ENCODE peak calls at places on chromosomes 12 and 14, in five cellular contexts. A, E, G, X and K are unnamed samples.

GRCh38 chr12:85866929-85867776 is 6.9 kb upstream of the NTS start:
- DNase-seq in A (no peak), E (peak; percentile 77), G (no peak), X (no peak), K (peak; percentile 23)

GRCh38 chr14:90747909-90748308 is 68.3 kb downstream of the TTC7B start:
- DNase-seq in A (no peak), E (no peak), G (no peak), X (no peak), K (no peak)

GRCh38 chr12:65764325-65764724 is 60.0 kb upstream of the HMGA2 start:
- DNase-seq in A (no peak), E (no peak), G (no peak), X (no peak), K (no peak)

GRCh38 chr12:49332891-49333371 is 4.1 kb downstream of the C1QL4 start:
- DNase-seq in A (peak; percentile 84), E (no peak), G (no peak), X (no peak), K (no peak)

GRCh38 chr14:104964546-104964945 is 13.6 kb downstream of the AHNAK2 start:
- DNase-seq in A (no peak), E (no peak), G (peak; percentile 1), X (no peak), K (no peak)

GRCh38 chr12:16094437-16094836 is 183.0 kb downstream of the SLC15A5 start:
- DNase-seq in A (no peak), E (no peak), G (no peak), X (no peak), K (no peak)

GRCh38 chr12:63151061-63151897 is at the start of gene AVPR1A:
- DNase-seq in A (peak; percentile 84), E (peak; percentile 14), G (no peak), X (peak; percentile 29), K (no peak)

GRCh38 chr12:48972213-48973021 is 882 bp upstream of the WNT10B start:
- DNase-seq in A (no peak), E (no peak), G (no peak), X (no peak), K (no peak)

GRCh38 chr12:85468356-85469157 is 188.5 kb downstream of the ALX1 start:
- DNase-seq in A (no peak), E (peak; percentile 69), G (peak; percentile 37), X (no peak), K (peak; percentile 43)

GRCh38 chr12:89593873-89594272 is 68.0 kb upstream of the POC1B start:
- DNase-seq in A (no peak), E (no peak), G (no peak), X (no peak), K (peak; percentile 32)

GRCh38 chr12:76690916-76691700 is 72.8 kb upstream of the ZDHHC17 start:
- DNase-seq in A (no peak), E (no peak), G (no peak), X (no peak), K (no peak)

GRCh38 chr14:99740411-99740810 is 52.8 kb upstream of the EML1 start:
- DNase-seq in A (no peak), E (no peak), G (no peak), X (peak; percentile 60), K (no peak)

GRCh38 chr12:34399631-34400422 is 377.5 kb downstream of the ALG10 start:
- DNase-seq in A (peak; percentile 74), E (no peak), G (peak; percentile 3), X (peak; percentile 4), K (no peak)

GRCh38 chr12:2650261-2651060 is 144.3 kb upstream of the FKBP4 start:
- DNase-seq in A (peak; percentile 69), E (no peak), G (no peak), X (no peak), K (no peak)

GRCh38 chr12:109109756-109110350 is 6.5 kb upstream of the ACACB start:
- DNase-seq in A (no peak), E (no peak), G (no peak), X (no peak), K (no peak)

GRCh38 chr12:111446044-111446581 is 40.4 kb downstream of the SH2B3 start:
- DNase-seq in A (peak; percentile 86), E (no peak), G (peak; percentile 68), X (no peak), K (no peak)

GRCh38 chr14:105144666-105145380 is 23.8 kb downstream of the JAG2 start:
- DNase-seq in A (peak; percentile 82), E (no peak), G (peak; percentile 15), X (peak; percentile 10), K (no peak)

GRCh38 chr12:118187746-118188390 is 51.9 kb downstream of the PEBP1 start:
- DNase-seq in A (no peak), E (no peak), G (no peak), X (no peak), K (no peak)

GRCh38 chr14:68634346-68634745 is 158.5 kb downstream of the ZFP36L1 start:
- DNase-seq in A (peak; percentile 76), E (no peak), G (no peak), X (no peak), K (no peak)

GRCh38 chr14:45287609-45288008 is 34.6 kb upstream of the MIS18BP1 start:
- DNase-seq in A (no peak), E (no peak), G (no peak), X (no peak), K (no peak)

GRCh38 chr14:45290547-45290946 is 37.5 kb upstream of the MIS18BP1 start:
- DNase-seq in A (no peak), E (no peak), G (no peak), X (no peak), K (no peak)

DNA sequence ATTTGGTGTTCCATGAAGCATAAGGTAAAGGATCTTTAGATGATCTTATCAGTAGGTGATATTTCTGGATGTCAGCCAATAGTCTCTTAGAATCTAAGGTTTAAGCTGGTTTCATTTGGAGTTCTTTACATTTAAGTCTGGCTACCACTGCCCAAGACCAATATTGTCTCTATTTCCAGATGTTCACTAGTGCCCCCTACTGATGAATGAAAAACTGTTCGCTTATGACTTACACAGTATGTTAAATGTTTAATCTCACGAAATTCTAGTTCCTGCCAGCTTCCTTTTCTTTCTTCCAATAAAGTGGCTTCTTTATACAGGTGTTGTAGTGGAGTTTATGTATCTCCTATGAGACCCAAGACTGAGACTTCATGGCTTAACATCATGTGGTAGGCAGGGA is 31.8 kb upstream of the MIS18BP1 start:
- DNase-seq in A (no peak), E (no peak), G (no peak), X (no peak), K (no peak)
- TF ChIP-seq CTCF in A (no peak), E (no peak), G (peak; percentile 38), X (no peak), K (peak; percentile 25)

DNA sequence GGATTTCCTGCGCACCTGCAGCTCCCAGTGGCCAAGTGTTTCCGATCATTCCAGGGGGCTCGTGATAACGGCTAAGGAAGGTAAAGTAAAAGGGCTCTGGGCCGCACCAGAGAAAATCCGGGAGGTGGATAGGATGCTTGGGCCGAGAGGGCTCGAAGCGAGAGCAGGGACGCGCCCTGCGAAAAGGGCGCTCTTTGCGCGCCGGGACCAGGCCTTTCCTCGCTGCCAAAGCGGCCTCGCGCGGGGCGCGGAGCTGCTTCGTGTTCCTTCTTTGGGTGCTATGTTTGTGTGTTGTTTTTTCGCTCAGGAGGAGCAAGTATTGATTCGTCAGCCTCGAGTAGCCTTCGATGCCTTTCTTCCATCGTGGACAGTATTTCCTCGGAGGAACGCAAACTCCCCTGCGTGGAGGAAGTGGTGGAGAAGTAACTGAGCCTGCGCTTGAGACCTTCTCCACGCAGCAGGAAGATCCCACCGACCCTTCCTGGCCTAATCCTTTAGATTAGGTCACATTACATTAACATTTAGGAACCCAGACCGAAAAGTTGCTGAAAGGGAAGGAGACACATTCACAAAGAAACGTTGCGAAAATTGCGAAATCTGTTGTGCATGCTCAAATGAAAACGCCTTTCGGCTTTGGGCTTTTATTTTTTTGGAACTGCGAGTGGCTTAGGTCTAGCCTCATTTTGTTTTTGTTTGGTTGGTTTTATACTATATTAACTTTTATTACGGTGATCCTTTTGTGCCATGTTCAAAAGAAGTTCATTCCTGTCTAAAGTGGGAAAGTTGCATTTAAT is 1.3 kb downstream of the MYF6 start:
- DNase-seq in A (no peak), E (peak; percentile 12), G (no peak), X (no peak), K (no peak)
- H3K4me3 ChIP-seq in A (no peak overlapping the region), E (peak overlapping the region; percentile 14), G (no peak overlapping the region), X (peak overlapping the region; percentile 48), K (peak overlapping the region; percentile 40)

GRCh38 chr14:103091883-103092222 is 2.7 kb upstream of the EXOC3L4 start:
- DNase-seq in A (no peak), E (no peak), G (no peak), X (no peak), K (no peak)
- TF ChIP-seq CTCF in A (no peak), E (no peak), G (no peak), X (no peak), K (no peak)

DNA sequence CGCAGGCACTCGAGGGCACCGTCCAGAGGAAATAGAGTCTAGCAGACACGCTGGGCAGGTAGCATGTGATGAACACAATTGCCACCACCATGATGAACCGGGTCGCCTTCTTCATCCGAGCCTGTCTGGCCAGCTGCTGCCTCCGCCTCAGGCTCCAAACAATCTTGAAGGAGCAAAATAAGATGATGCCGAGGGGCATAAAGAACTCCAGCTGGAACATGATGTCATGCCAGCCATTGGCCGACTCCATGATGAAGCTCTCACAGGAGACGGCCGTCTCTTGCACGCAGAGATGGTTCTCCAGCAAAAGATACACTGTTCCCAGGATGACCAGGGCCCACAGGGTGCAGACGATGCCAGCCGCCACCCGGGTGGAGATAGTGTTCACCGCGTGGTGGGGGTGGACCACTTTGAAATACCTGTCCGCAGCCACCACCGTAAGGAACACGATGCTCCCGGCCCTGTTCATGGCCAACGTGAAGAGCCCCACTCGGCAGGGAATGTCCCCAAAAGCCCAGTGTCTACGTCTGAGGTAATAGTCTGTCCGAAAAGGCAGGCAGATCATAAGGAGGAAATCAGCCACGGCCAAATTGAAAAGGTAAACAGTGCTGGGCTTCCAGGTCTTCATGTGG is 945 bp downstream of the HCAR1 start:
- DNase-seq in A (no peak), E (no peak), G (no peak), X (no peak), K (no peak)
- H3K4me3 ChIP-seq in A (no peak overlapping the region), E (peak overlapping the region; percentile 42), G (no peak overlapping the region), X (peak overlapping the region; percentile 51), K (no peak overlapping the region)

DNA sequence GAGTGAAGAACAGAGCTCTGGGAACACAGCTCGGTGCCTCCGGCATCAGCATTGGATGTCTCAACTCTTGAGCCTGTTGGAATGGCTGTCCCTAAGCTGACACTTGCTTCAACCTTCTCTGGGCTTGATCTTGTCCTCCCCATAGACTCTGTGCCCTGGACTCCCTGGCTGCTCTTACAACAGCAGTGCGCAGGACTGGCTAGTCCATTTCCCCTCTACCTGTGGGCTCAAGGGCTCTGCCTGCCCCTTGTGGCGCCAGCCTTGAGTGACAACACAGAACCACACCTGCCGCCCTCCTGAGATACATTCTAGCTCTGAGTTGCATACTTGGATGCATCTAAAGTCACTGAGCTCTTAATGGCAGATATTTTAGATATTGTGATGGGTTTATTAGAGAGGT is 6.2 kb downstream of the CRADD start:
- DNase-seq in A (no peak), E (no peak), G (no peak), X (no peak), K (no peak)
- TF ChIP-seq CTCF in A (no peak), E (no peak), G (no peak), X (no peak), K (no peak)

DNA sequence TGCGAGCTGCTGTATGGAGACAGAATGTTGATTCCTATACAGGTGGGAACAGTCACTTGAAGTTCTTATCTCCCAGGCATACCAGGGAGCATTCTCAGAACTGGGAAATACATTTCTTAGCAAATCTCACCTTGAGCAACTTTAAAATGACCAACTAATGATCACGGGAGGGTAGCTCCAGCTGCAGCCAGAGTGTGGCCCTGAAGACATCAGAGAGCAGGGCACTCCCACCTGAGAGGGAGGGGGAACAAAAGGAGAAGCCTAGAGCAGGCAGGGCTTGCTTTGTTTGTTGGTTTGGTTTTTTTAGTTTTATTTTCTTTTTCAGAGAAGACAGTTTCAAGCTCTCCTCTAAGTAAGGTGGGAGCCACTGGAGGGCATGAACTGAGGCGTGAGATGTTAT is 101.1 kb downstream of the OTX2 start:
- DNase-seq in A (no peak), E (no peak), G (no peak), X (no peak), K (no peak)
- H3K4me3 ChIP-seq in A (no peak overlapping the region), E (no peak overlapping the region), G (no peak overlapping the region), X (no peak overlapping the region), K (no peak overlapping the region)